ENCODE peak calls at places on chromosomes 6 and 20, in ten cellular contexts. Z is foreskin fibroblast, O is cardiac fibroblast, V is colonic mucosa, S is ovary, N is A549, B is lung, F is thoracic aorta, Q is dorsolateral prefrontal cortex, C is ascending aorta. G is an unnamed sample.

GRCh38 chr6:7974932-7975763 is 64.6 kb upstream of the TXNDC5 start:
- DNase-seq in Z (peak; percentile 85), O (peak; percentile 100), V (peak; percentile 82), S (peak; percentile 90), N (peak; percentile 65), B (peak; percentile 75), F (peak; percentile 28), Q (peak; percentile 89), C (peak; percentile 84), G (no peak)

GRCh38 chr6:69285054-69285453 is 511.8 kb downstream of the LMBRD1 start:
- DNase-seq in Z (no peak), O (no peak), V (no peak), S (no peak), N (no peak), B (no peak), F (no peak), Q (no peak), C (no peak), G (no peak)

GRCh38 chr20:20201124-20201523 is 148.8 kb downstream of the CFAP61 start:
- DNase-seq in Z (no peak), O (no peak), V (no peak), S (no peak), N (no peak), B (no peak), F (no peak), Q (no peak), C (no peak), G (no peak)

GRCh38 chr6:5151955-5152401 is 66.8 kb downstream of the PPP1R3G start:
- DNase-seq in Z (peak; percentile 69), O (peak; percentile 41), V (no peak), S (no peak), N (no peak), B (no peak), F (no peak), Q (peak; percentile 64), C (no peak), G (peak; percentile 64)

GRCh38 chr6:102309700-102310099 is 916.2 kb downstream of the GRIK2 start:
- DNase-seq in Z (no peak), O (no peak), V (no peak), S (no peak), N (no peak), B (no peak), F (no peak), Q (no peak), C (no peak), G (no peak)

GRCh38 chr20:42544926-42545325 is 644.8 kb downstream of the PTPRT start:
- DNase-seq in Z (no peak), O (no peak), V (no peak), S (no peak), N (no peak), B (no peak), F (no peak), Q (no peak), C (no peak), G (no peak)

GRCh38 chr6:46867411-46867810 is 54.3 kb downstream of the ADGRF5 start:
- DNase-seq in Z (no peak), O (no peak), V (no peak), S (no peak), N (no peak), B (no peak), F (no peak), Q (no peak), C (no peak), G (no peak)

GRCh38 chr6:137637161-137637560 is 143.0 kb upstream of the OLIG3 start:
- DNase-seq in Z (peak; percentile 89), O (peak; percentile 98), V (no peak), S (no peak), N (no peak), B (peak; percentile 71), F (no peak), Q (no peak), C (no peak), G (peak; percentile 97)

GRCh38 chr6:127489248-127489647 is 29.9 kb downstream of the MTCL3 start:
- DNase-seq in Z (no peak), O (no peak), V (no peak), S (no peak), N (no peak), B (no peak), F (no peak), Q (no peak), C (no peak), G (no peak)

GRCh38 chr6:127496471-127496870 is 22.7 kb downstream of the MTCL3 start:
- DNase-seq in Z (no peak), O (no peak), V (no peak), S (no peak), N (no peak), B (no peak), F (no peak), Q (no peak), C (no peak), G (no peak)

DNA sequence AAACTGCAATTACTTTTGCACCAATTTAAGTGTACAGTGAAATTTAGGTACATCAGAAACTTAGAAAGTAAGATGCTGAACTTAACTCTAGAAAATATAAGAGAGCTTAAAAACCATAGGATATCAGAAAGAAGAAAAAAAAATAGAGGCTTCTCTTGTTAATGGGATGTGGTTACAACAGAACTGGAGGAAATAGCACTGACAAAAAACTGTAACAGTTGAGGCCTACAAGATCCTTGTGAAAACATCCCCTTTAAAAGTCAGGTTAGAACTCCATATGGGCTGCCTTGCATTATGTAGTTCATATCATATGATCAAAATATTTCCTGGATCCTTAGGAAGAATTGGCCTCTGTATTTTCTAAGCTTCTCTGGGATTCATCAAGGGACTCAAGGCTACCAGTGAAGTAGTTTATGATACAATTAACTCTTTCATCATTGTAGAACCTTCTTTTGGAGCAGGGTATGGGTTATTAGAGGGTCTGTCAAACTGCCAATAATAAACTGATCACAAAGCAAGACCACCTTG is 24.8 kb downstream of the MTCL3 start:
- DNase-seq in Z (no peak), O (no peak), V (no peak), S (no peak), N (no peak), B (no peak), F (no peak), Q (no peak), C (no peak), G (no peak)
- H3K4me3 ChIP-seq in Z (no peak overlapping the region), O (no peak overlapping the region), V (no peak overlapping the region), S (no peak overlapping the region), N (no peak overlapping the region), B (no peak overlapping the region), F (no peak overlapping the region), Q (no peak overlapping the region), C (no peak overlapping the region), G (no peak overlapping the region)

GRCh38 chr6:57221191-57221935 is 744 bp downstream of the RAB23 start:
- DNase-seq in Z (peak; percentile 56), O (peak; percentile 67), V (peak; percentile 80), S (peak; percentile 79), N (peak; percentile 28), B (peak; percentile 46), F (no peak), Q (peak; percentile 70), C (peak; percentile 82), G (no peak)

GRCh38 chr6:57217270-57217669 is 4.8 kb downstream of the RAB23 start:
- DNase-seq in Z (no peak), O (no peak), V (no peak), S (no peak), N (no peak), B (no peak), F (no peak), Q (no peak), C (no peak), G (no peak)

GRCh38 chr6:57222684-57223077 is 574 bp upstream of the RAB23 start:
- DNase-seq in Z (no peak), O (no peak), V (peak; percentile 35), S (no peak), N (no peak), B (no peak), F (no peak), Q (no peak), C (no peak), G (no peak)

GRCh38 chr6:57221936-57222683 is at the start of gene RAB23:
- DNase-seq in Z (peak; percentile 83), O (peak; percentile 88), V (peak; percentile 82), S (peak; percentile 93), N (peak; percentile 57), B (peak; percentile 79), F (peak; percentile 27), Q (peak; percentile 83), C (peak; percentile 89), G (no peak)

DNA sequence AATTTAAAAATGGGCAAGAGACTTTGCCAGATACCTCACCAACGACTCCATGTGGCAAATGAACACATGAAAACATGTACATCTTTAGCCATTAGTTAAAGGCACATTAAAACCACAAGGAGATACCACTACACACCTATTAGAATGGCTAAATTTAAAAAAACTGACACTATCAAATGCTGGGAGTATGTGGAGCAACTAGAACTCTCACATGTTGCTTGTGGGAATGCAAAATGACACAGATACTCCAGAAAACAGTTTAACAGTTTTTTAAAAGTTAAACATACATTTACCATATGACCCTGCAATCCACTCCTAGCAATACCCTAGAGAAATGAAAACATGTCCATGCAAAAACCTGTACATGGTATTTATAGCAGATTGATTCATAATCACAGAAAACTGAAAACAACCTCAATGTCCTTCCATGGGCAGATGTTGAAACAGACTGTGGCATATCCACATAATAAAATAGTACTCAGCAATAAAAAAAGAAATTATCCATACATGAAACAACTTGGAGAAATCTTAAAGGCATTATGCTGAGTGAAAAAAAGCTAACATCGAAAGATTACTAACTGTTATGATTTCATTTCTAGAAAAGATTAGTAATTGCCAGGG is 1.9 kb downstream of the RAB23 start:
- DNase-seq in Z (no peak), O (no peak), V (no peak), S (no peak), N (no peak), B (no peak), F (no peak), Q (no peak), C (no peak), G (no peak)
- H3K4me3 ChIP-seq in Z (peak overlapping the region; percentile 86), O (no peak overlapping the region), V (no peak overlapping the region), S (peak overlapping the region; percentile 99), N (no peak overlapping the region), B (no peak overlapping the region), F (peak overlapping the region; percentile 93), Q (no peak overlapping the region), C (peak overlapping the region; percentile 88), G (peak overlapping the region; percentile 32)

GRCh38 chr6:28587011-28587745 is 61.5 kb downstream of the GPX5 start:
- DNase-seq in Z (no peak), O (peak; percentile 48), V (peak; percentile 84), S (peak; percentile 82), N (peak; percentile 67), B (peak; percentile 80), F (no peak), Q (peak; percentile 84), C (no peak), G (no peak)
- H3K4me3 ChIP-seq in Z (peak overlapping the region; percentile 64), O (peak overlapping the region; percentile 58), V (peak overlapping the region; percentile 42), S (peak overlapping the region; percentile 67), N (peak overlapping the region; percentile 67), B (peak overlapping the region; percentile 60), F (peak overlapping the region; percentile 76), Q (peak overlapping the region; percentile 59), C (peak overlapping the region; percentile 63), G (peak overlapping the region; percentile 62)

GRCh38 chr20:47357296-47358051 is 975 bp upstream of the ZMYND8 start:
- DNase-seq in Z (peak; percentile 95), O (peak; percentile 94), V (peak; percentile 95), S (peak; percentile 84), N (peak; percentile 38), B (peak; percentile 91), F (peak; percentile 33), Q (peak; percentile 91), C (peak; percentile 89), G (no peak)

GRCh38 chr20:47355489-47356219 is 845 bp downstream of the ZMYND8 start:
- DNase-seq in Z (no peak), O (peak; percentile 74), V (peak; percentile 33), S (no peak), N (no peak), B (no peak), F (no peak), Q (peak; percentile 63), C (no peak), G (no peak)

GRCh38 chr20:47354710-47355488 is 1.6 kb downstream of the ZMYND8 start:
- DNase-seq in Z (peak; percentile 54), O (no peak), V (no peak), S (no peak), N (no peak), B (no peak), F (no peak), Q (no peak), C (no peak), G (no peak)

GRCh38 chr20:47356526-47357295 is at the start of gene ZMYND8:
- DNase-seq in Z (peak; percentile 87), O (peak; percentile 96), V (peak; percentile 97), S (peak; percentile 97), N (peak; percentile 90), B (peak; percentile 90), F (peak; percentile 58), Q (peak; percentile 96), C (peak; percentile 96), G (no peak)

GRCh38 chr20:47356220-47356525 is 326 bp downstream of the ZMYND8 start:
- DNase-seq in Z (no peak), O (no peak), V (no peak), S (no peak), N (no peak), B (no peak), F (no peak), Q (no peak), C (no peak), G (no peak)
- H3K4me3 ChIP-seq in Z (peak overlapping the region; percentile 50), O (peak overlapping the region; percentile 32), V (no peak overlapping the region), S (no peak overlapping the region), N (peak overlapping the region; percentile 7), B (no peak overlapping the region), F (no peak overlapping the region), Q (peak overlapping the region; percentile 47), C (no peak overlapping the region), G (peak overlapping the region; percentile 52)